ENCODE peak calls at places on chromosomes 6 and 20, in ten cellular contexts. A is GM23248; F is neural progenitor cell; U is A673; Y is hepatocyte; T is Panc1; B is cardiac muscle cell; L is CD8-positive, alpha-beta T cell; J is thoracic aorta; O is tibial nerve. C is an unnamed sample. For H3K36me3, the result is how much of the 10 kb centered on the place peaks cover.

GRCh38 chr6:7566617-7567173 is 23.3 kb upstream of the SNRNP48 start:
- DNase-seq in A (no peak), F (no peak), U (no peak), Y (no peak), T (no peak), B (no peak), L (no peak), J (no peak), O (no peak), C (no peak)

GRCh38 chr6:121376411-121376810 is 42.1 kb upstream of the TBC1D32 start:
- DNase-seq in A (no peak), F (no peak), U (no peak), Y (no peak), T (no peak), B (no peak), L (no peak), J (no peak), O (no peak), C (no peak)

GRCh38 chr6:38974389-38975133 is 74.0 kb upstream of the GLP1R start:
- DNase-seq in A (peak), F (no peak), U (no peak), Y (peak), T (no peak), B (no peak), L (no peak), J (no peak), O (no peak), C (no peak)

GRCh38 chr6:87277123-87277522 is 45.3 kb upstream of the SMIM8 start:
- DNase-seq in A (peak), F (no peak), U (peak), Y (no peak), T (no peak), B (peak), L (no peak), J (no peak), O (no peak), C (no peak)

GRCh38 chr6:151098166-151098565 is 141.6 kb upstream of the AKAP12 start:
- DNase-seq in A (no peak), F (no peak), U (no peak), Y (no peak), T (no peak), B (no peak), L (no peak), J (no peak), O (no peak), C (no peak)

GRCh38 chr20:2748551-2749342 is 51.7 kb downstream of the CPXM1 start:
- DNase-seq in A (no peak), F (no peak), U (no peak), Y (no peak), T (no peak), B (no peak), L (no peak), J (no peak), O (no peak), C (no peak)

GRCh38 chr6:42021847-42022754 is 28.2 kb upstream of the TAF8 start:
- DNase-seq in A (no peak), F (no peak), U (no peak), Y (no peak), T (no peak), B (no peak), L (peak), J (no peak), O (no peak), C (no peak)

GRCh38 chr6:150579611-150580010 is 20.1 kb upstream of the PLEKHG1 start:
- DNase-seq in A (peak), F (no peak), U (no peak), Y (no peak), T (no peak), B (no peak), L (no peak), J (peak), O (no peak), C (no peak)

GRCh38 chr6:87705070-87705691 is 3.1 kb upstream of the AKIRIN2 start:
- DNase-seq in A (peak), F (no peak), U (no peak), Y (peak), T (no peak), B (no peak), L (no peak), J (no peak), O (no peak), C (no peak)

GRCh38 chr6:161417712-161418457 is 144.0 kb upstream of the AGPAT4 start:
- DNase-seq in A (peak), F (peak), U (peak), Y (peak), T (no peak), B (no peak), L (no peak), J (no peak), O (peak), C (no peak)

GRCh38 chr6:113767985-113768384 is 89.2 kb upstream of the MARCKS start:
- DNase-seq in A (no peak), F (no peak), U (no peak), Y (no peak), T (no peak), B (no peak), L (no peak), J (no peak), O (no peak), C (no peak)

GRCh38 chr6:105209950-105210706 is 30.3 kb upstream of the POPDC3 start:
- DNase-seq in A (peak), F (no peak), U (no peak), Y (no peak), T (no peak), B (peak), L (no peak), J (no peak), O (no peak), C (no peak)

GRCh38 chr20:14979472-14979986 is 642.1 kb upstream of the FLRT3 start:
- DNase-seq in A (peak), F (no peak), U (no peak), Y (peak), T (no peak), B (no peak), L (no peak), J (no peak), O (no peak), C (no peak)

GRCh38 chr6:33965766-33966165 is 162.0 kb upstream of the MLN start:
- DNase-seq in A (no peak), F (no peak), U (no peak), Y (no peak), T (no peak), B (no peak), L (no peak), J (no peak), O (no peak), C (peak)

GRCh38 chr6:84249724-84250123 is 22.3 kb upstream of the CEP162 start:
- DNase-seq in A (peak), F (no peak), U (peak), Y (no peak), T (no peak), B (no peak), L (no peak), J (no peak), O (no peak), C (no peak)
- H3K36me3 ChIP-seq in A (under half), F (under half), U (under half), Y (under half), T (under half), B (under half), L (under half), J (under half), O (under half), C (under half)

GRCh38 chr20:46399401-46399800 is 7.0 kb downstream of the ELMO2 start:
- DNase-seq in A (no peak), F (no peak), U (no peak), Y (no peak), T (no peak), B (no peak), L (no peak), J (no peak), O (no peak), C (no peak)

GRCh38 chr20:46393967-46394366 is 12.4 kb downstream of the ELMO2 start:
- DNase-seq in A (no peak), F (no peak), U (no peak), Y (no peak), T (no peak), B (no peak), L (no peak), J (no peak), O (no peak), C (no peak)

GRCh38 chr20:46394872-46395470 is 11.4 kb downstream of the ELMO2 start:
- DNase-seq in A (no peak), F (no peak), U (no peak), Y (no peak), T (no peak), B (peak), L (no peak), J (no peak), O (no peak), C (no peak)

GRCh38 chr20:46398963-46399362 is 7.5 kb downstream of the ELMO2 start:
- DNase-seq in A (no peak), F (no peak), U (no peak), Y (no peak), T (no peak), B (no peak), L (no peak), J (no peak), O (no peak), C (no peak)

DNA sequence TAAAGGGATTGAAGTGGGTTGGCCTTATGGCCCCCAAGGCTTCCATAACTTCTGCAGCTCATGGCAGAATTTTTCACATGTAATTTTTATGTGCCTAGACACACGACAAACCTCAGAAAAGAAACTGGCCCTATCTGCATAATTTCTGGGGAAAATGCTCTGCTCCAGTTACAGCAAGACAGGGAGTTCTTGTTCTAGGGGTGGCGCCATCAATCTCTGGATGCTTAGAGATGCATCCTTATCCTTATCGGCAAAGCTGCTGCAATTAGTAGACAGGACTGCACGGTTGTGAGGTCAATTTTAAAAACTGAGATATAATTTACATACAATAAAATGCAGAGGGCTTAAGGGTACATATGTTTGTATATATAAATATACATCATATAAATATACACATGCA is 10.4 kb downstream of the ELMO2 start:
- DNase-seq in A (no peak), F (no peak), U (no peak), Y (no peak), T (no peak), B (no peak), L (no peak), J (no peak), O (no peak), C (no peak)
- H3K36me3 ChIP-seq in A (under half), F (under half), U (under half), Y (under half), T (under half), B (under half), L (under half), J (under half), O (under half), C (under half)

DNA sequence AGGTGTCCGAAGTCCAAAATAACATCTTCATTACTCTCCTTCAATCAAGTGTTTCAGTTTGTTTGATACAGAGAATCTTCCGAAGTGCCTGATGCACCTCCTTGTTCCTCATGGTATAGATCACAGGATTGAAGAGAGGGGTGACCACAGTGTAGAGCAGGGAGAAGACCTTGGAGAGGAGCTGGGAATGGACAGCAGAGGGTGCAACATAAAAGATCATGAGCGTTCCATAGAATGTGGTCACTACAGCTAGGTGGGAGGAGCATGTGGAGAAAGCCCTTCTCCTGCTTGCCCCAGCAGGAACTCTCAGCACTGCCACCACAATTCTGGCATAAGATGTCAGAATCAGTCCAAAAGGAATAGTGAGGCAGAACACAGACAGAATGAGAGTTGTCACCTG is 11.9 kb downstream of the OR12D1 start:
- DNase-seq in A (no peak), F (no peak), U (no peak), Y (no peak), T (no peak), B (no peak), L (no peak), J (no peak), O (no peak), C (no peak)
- H3K36me3 ChIP-seq in A (under half), F (under half), U (under half), Y (under half), T (under half), B (under half), L (under half), J (under half), O (under half), C (under half)

DNA sequence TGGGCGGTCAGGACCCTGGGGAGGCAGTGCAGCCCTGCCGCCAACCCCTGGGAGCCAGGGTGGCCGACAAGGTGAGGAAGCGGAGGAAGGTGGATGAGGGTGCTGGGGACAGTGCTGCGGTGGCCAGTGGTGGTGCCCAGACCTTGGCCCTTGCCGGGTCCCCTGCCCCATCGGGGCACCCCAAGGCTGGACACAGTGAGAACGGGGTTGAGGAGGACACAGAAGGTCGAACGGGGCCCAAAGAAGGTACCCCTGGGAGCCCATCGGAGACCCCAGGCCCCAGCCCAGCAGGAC is 4.0 kb upstream of the COL9A3 start:
- DNase-seq in A (no peak), F (no peak), U (no peak), Y (no peak), T (no peak), B (no peak), L (no peak), J (no peak), O (no peak), C (no peak)
- H3K36me3 ChIP-seq in A (under half), F (under half), U (under half), Y (under half), T (under half), B (under half), L (under half), J (under half), O (under half), C (half or more)

DNA sequence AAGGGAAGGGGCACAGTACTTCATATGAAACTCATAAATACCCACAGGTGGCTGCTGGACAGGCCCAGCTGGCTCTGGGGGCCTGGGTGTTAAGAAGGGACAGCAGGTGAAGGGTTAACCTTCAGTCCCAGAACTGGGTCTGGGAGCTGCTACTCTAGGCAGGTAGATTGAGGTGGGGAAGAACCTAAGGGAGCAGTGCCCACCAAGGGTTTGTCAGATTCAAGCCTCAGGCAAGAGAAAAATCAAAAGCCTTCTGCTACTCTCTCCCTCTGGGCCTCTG is 5.6 kb downstream of the RPL10A start:
- DNase-seq in A (no peak), F (no peak), U (no peak), Y (no peak), T (no peak), B (no peak), L (no peak), J (no peak), O (no peak), C (no peak)
- H3K36me3 ChIP-seq in A (under half), F (under half), U (half or more), Y (under half), T (under half), B (under half), L (under half), J (half or more), O (under half), C (under half)

DNA sequence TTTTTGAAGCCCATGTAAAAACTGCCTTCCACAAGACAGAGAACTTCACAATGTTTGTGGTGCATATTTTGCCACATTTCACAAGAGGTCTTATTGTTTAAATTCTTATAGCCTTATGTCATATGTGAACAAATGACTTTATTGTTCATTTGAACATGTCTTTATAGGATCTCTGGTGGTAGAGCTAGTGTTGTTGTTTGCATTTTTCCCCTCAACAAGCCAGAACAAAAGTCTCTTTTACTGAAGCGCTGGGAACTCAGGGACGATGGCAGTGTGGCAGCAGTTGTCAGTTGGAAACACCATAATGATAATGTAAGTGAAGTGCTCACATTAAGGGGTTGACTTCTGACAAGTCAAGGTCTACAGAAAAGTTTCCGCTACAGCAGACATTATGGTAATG is 179.9 kb downstream of the GJA10 start:
- DNase-seq in A (peak), F (peak), U (no peak), Y (no peak), T (no peak), B (no peak), L (no peak), J (no peak), O (no peak), C (no peak)
- H3K36me3 ChIP-seq in A (under half), F (under half), U (under half), Y (under half), T (under half), B (under half), L (under half), J (under half), O (under half), C (under half)